ENCODE peak calls at places on chromosomes 1 and 21, in six cellular contexts. V is naive thymus-derived CD8-positive, alpha-beta T cell; H is activated gamma-delta T cell treated with Interleukin-2 at 50 U/mL for 16 hours; D is GOT3; G is amygdala; I is stimulated activated CD8-positive, alpha-beta memory T cell treated with anti-CD3 and anti-CD28 coated beads, Interleukin-4, amount 100 ng/mL, for 48 hours. B is an unnamed sample.

GRCh38 chr1:56084242-56084641 is 495.1 kb downstream of the PLPP3 start:
- DNase-seq in V (no peak), H (no peak), D (no peak), G (no peak), I (no peak), B (no peak)

GRCh38 chr1:93668121-93668520 is 13.5 kb downstream of the BCAR3 start:
- DNase-seq in V (no peak), H (no peak), D (no peak), G (no peak), I (no peak), B (no peak)

GRCh38 chr1:248906741-248907661 is 966 bp downstream of the PGBD2 start:
- DNase-seq in V (no peak), H (no peak), D (peak), G (no peak), I (no peak), B (no peak)

GRCh38 chr21:27047331-27048314 is 80.7 kb upstream of the ADAMTS5 start:
- DNase-seq in V (no peak), H (no peak), D (no peak), G (no peak), I (no peak), B (no peak)

GRCh38 chr1:110875216-110875731 is 2.3 kb downstream of the CD53 start:
- DNase-seq in V (no peak), H (peak), D (no peak), G (no peak), I (peak), B (no peak)

GRCh38 chr1:34851431-34852105 is 8.0 kb downstream of the SMIM12 start:
- DNase-seq in V (no peak), H (no peak), D (no peak), G (no peak), I (no peak), B (no peak)

GRCh38 chr1:149884433-149885363 is 14.7 kb upstream of the BOLA1 start:
- DNase-seq in V (no peak), H (no peak), D (no peak), G (no peak), I (peak), B (no peak)

GRCh38 chr21:39422468-39423241 is 22.9 kb downstream of the LCA5L start:
- DNase-seq in V (no peak), H (no peak), D (no peak), G (no peak), I (no peak), B (no peak)

GRCh38 chr1:210413951-210414350 is 85.2 kb downstream of the HHAT start:
- DNase-seq in V (no peak), H (no peak), D (no peak), G (no peak), I (no peak), B (no peak)

GRCh38 chr1:183327429-183328290 is 90.5 kb downstream of the NMNAT2 start:
- DNase-seq in V (no peak), H (no peak), D (no peak), G (peak), I (no peak), B (no peak)

GRCh38 chr1:147892731-147893214 is 9.8 kb upstream of the GJA8 start:
- DNase-seq in V (no peak), H (peak), D (no peak), G (no peak), I (peak), B (peak)

GRCh38 chr1:65412984-65413375 is 7.5 kb upstream of the LEPR start:
- DNase-seq in V (no peak), H (no peak), D (no peak), G (no peak), I (no peak), B (no peak)

GRCh38 chr1:183993132-183993531 is 44.4 kb downstream of the COLGALT2 start:
- DNase-seq in V (no peak), H (no peak), D (no peak), G (no peak), I (no peak), B (no peak)

GRCh38 chr1:65230741-65231439 is 78.5 kb upstream of the DNAJC6 start:
- DNase-seq in V (no peak), H (no peak), D (no peak), G (no peak), I (no peak), B (no peak)

B was measured in HuH-7.5.